ENCODE peak calls at places on chromosomes 13 and 19, in six cellular contexts. M is uterus, V is tibial artery, L is stomach, W is pancreas, F is breast epithelium. X is an unnamed sample.

GRCh38 chr19:40139533-40140287 is 49.0 kb upstream of the ZNF780A start:
- DNase-seq in M (no peak), V (no peak), L (no peak), W (no peak), F (no peak), X (no peak)

GRCh38 chr13:45162821-45163220 is 38.0 kb downstream of the KCTD4 start:
- DNase-seq in M (no peak), W (no peak), L (no peak), F (no peak), V (no peak), X (no peak)

GRCh38 chr13:23703241-23703640 is 133.0 kb downstream of the TNFRSF19 start:
- DNase-seq in M (no peak), W (no peak), V (peak; percentile 47), F (no peak), L (no peak), X (no peak)

GRCh38 chr19:43460362-43461016 is 4.9 kb downstream of the LYPD3 start:
- DNase-seq in W (no peak), F (no peak), V (no peak), M (no peak), L (no peak), X (no peak)

GRCh38 chr13:51840917-51841316 is 4.1 kb downstream of the TMEM272 start:
- DNase-seq in V (no peak), F (no peak), M (no peak), L (no peak), W (no peak), X (no peak)

GRCh38 chr19:55210120-55210493 is 806 bp upstream of the PTPRH start:
- DNase-seq in L (peak; percentile 48), V (no peak), F (no peak), W (no peak), M (no peak), X (no peak)

GRCh38 chr13:98071316-98071715 is 71.6 kb upstream of the FARP1 start:
- DNase-seq in V (no peak), W (no peak), M (no peak), F (no peak), L (no peak), X (no peak)

GRCh38 chr19:6708346-6708745 is 12.1 kb downstream of the C3 start:
- DNase-seq in L (no peak), W (no peak), F (no peak), M (no peak), V (no peak), X (no peak)

GRCh38 chr13:33797622-33798021 is 20.3 kb upstream of the RFC3 start:
- DNase-seq in L (no peak), V (no peak), W (no peak), M (no peak), F (no peak), X (no peak)

GRCh38 chr19:43420954-43421353 is 6.3 kb downstream of the TEX101 start:
- DNase-seq in F (no peak), L (peak; percentile 9), V (no peak), W (no peak), M (no peak), X (no peak)

GRCh38 chr13:35961461-35962220 is 169.5 kb downstream of the DCLK1 start:
- DNase-seq in M (no peak), L (no peak), F (no peak), W (no peak), V (no peak), X (no peak)

GRCh38 chr19:33797821-33798633 is 1.4 kb downstream of the KCTD15 start:
- DNase-seq in W (peak; percentile 67), V (peak; percentile 30), F (no peak), M (peak; percentile 74), L (peak; percentile 57), X (peak; percentile 73)

GRCh38 chr13:106917673-106918652 is 350.0 kb upstream of the ARGLU1 start:
- DNase-seq in W (peak; percentile 79), V (peak; percentile 60), L (peak; percentile 79), F (peak; percentile 51), M (peak; percentile 74), X (peak; percentile 61)

GRCh38 chr19:58274771-58275199 is 4.0 kb upstream of the ZNF8 start:
- DNase-seq in W (no peak), F (no peak), L (no peak), V (no peak), M (no peak), X (no peak)

GRCh38 chr19:3276341-3276799 is 51.9 kb downstream of the CELF5 start:
- DNase-seq in M (no peak), F (peak; percentile 56), V (no peak), W (peak; percentile 77), L (peak; percentile 34), X (no peak)

GRCh38 chr13:47932953-47933687 is 68.0 kb downstream of the SUCLA2 start:
- DNase-seq in V (no peak), F (no peak), W (no peak), L (no peak), M (no peak), X (no peak)

GRCh38 chr19:33676999-33677665 is 55.4 kb downstream of the CHST8 start:
- DNase-seq in L (peak; percentile 10), W (no peak), V (peak; percentile 9), M (no peak), F (no peak), X (no peak)

GRCh38 chr19:4624733-4625362 is 14.5 kb upstream of the TNFAIP8L1 start:
- DNase-seq in M (no peak), F (no peak), L (no peak), V (no peak), W (no peak), X (no peak)

GRCh38 chr19:42206871-42207755 is 10.4 kb downstream of the DEDD2 start:
- DNase-seq in F (no peak), M (no peak), W (no peak), V (no peak), L (no peak), X (no peak)

GRCh38 chr13:114119196-114119595 is 13.2 kb downstream of the RASA3 start:
- DNase-seq in F (no peak), W (peak; percentile 59), M (peak; percentile 52), L (no peak), V (no peak), X (peak; percentile 38)

DNA sequence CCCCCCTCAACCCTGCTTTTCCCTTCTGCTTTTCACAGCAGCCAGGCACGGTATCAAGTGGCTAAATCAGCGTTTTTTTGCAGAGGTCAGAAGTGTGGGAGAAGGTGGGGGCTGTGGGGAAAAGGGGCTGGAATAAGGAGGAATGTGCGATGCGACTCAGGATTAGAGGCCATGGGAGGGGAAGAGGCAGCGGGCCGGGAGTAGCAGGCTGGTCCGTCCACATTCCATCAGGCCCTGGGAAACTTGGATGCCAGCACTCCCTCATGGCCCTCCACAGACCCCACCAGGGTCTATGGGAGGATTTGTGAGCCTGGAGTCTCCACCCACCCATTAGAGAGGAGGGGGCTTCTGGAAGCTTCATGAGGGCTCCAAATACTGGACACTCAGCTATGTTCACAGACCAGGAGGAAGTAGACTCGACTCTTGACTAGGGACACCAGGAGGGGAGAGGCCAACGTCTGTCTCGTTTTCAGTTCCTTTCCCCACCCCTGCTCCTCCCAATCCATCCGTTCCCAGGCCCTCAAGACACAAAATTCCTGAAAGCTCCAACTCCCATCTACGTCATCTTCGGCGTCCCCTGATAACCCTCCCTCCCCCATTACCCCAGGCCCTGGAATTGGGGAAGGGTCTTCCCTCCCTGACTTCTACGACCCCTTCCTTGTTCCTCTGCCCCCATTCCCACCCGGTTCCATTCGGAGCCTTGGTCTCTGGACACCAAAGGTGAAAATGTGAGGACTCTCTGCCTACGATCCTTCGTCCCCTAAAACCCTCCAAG is 3.3 kb upstream of the KCNC3 start:
- DNase-seq in W (no peak), F (peak; percentile 59), V (no peak), M (no peak), L (no peak), X (peak; percentile 78)
- H3K4me1 ChIP-seq in W (peaks cover 7% of the 10 kb centered on the region), F (no peaks in the 10 kb centered on the region), V (peaks cover 24% of the 10 kb centered on the region), M (peaks cover 3% of the 10 kb centered on the region), L (peaks cover 22% of the 10 kb centered on the region), X (peaks cover 32% of the 10 kb centered on the region)

GRCh38 chr13:80664930-80665329 is 324.0 kb upstream of the SPRY2 start:
- DNase-seq in F (no peak), L (no peak), V (no peak), W (no peak), M (no peak), X (no peak)
- TF ChIP-seq CTCF in F (no peak), L (no peak), V (no peak), W (no peak), M (no peak), X (no peak)

DNA sequence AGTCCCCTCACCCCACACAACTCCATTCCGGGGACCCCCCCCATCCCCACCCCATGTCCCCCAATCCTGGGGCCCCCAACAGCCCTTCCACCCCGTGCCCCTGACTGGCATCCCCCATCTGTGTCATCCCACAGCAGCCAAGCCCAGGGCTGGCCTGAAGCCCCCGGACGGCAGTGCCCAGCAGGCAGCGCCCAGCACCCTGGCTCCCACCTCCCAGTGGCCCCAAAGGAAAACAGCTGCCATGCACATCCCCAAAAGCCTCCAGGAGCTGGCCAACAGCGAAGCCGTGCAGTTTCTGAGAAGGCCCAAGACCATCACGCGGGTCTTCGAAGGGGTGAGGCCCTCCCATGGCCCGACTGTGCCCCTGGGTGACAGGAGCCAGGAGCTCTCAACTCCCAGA is 1.4 kb downstream of the SYNGR4 start:
- DNase-seq in W (peak; percentile 78), L (no peak), M (peak; percentile 22), F (no peak), V (no peak), X (no peak)
- H3K4me1 ChIP-seq in W (no peaks in the 10 kb centered on the region), L (peaks cover 5% of the 10 kb centered on the region), M (peaks cover 5% of the 10 kb centered on the region), F (no peaks in the 10 kb centered on the region), V (peaks cover 5% of the 10 kb centered on the region), X (peaks cover 4% of the 10 kb centered on the region)

GRCh38 chr19:12938054-12938535 is 314 bp upstream of the CALR start:
- DNase-seq in F (peak; percentile 100), L (peak; percentile 100), V (peak; percentile 100), M (peak; percentile 99), W (peak; percentile 100), X (peak; percentile 100)

GRCh38 chr19:12939908-12940533 is 1.6 kb downstream of the CALR start:
- DNase-seq in F (no peak), M (no peak), V (no peak), L (no peak), W (no peak), X (no peak)

GRCh38 chr19:12937243-12938053 is 961 bp upstream of the CALR start:
- DNase-seq in M (no peak), W (no peak), V (peak; percentile 57), F (no peak), L (peak; percentile 68), X (peak; percentile 81)

GRCh38 chr19:12939292-12939606 is 840 bp downstream of the CALR start:
- DNase-seq in M (peak; percentile 36), L (no peak), W (no peak), F (no peak), V (no peak), X (peak; percentile 29)

DNA sequence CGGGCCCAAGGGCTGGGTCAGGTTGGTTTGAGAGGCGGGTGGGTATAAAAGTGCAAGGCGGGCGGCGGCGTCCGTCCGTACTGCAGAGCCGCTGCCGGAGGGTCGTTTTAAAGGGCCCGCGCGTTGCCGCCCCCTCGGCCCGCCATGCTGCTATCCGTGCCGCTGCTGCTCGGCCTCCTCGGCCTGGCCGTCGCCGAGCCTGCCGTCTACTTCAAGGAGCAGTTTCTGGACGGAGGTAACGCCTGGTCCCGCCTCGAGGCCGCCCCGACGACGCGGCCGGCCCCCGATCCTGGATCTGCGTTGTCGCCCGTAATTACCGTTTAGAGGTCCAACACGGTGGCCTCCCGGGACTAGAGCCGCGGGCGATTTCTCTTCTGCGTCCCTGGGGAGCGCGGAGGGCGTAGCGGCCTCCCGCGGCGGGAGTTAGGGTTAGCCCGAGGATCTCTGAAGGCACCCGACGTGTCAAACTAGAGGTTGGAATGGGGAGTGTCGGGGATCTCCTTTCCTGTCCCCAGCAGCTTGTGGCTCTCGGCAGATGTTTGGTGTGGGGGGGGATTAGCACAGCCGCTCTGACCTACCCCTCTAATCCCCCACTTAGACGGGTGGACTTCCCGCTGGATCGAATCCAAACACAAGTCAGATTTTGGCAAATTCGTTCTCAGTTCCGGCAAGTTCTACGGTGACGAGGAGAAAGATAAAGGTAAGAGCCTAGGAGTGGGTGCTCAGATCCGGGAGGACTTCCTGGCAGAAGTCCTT is at the start of gene CALR:
- DNase-seq in L (no peak), W (no peak), M (no peak), F (no peak), V (no peak), X (peak; percentile 22)
- TF ChIP-seq CTCF in L (no peak), W (no peak), M (no peak), F (peak; percentile 49), V (peak; percentile 49), X (peak; percentile 26)

X was measured in thyroid gland.